ENCODE peak calls at places on chromosome 22, in four cellular contexts. One of them, this sample, is unnamed.
A peak's percentile ranks its signal among the peaks of the same experiment; 100 is the strongest.

GRCh38 chr22:35861451-35861850 is 143.8 kb downstream of the APOL5 start:
- DNase-seq in globus pallidus: no peak
- DNase-seq in neuronal stem cell: no peak
- DNase-seq in brain microvascular endothelial cell: no peak
- DNase-seq in this sample: no peak

GRCh38 chr22:40498454-40499186 is 128.2 kb downstream of the SGSM3 start:
- DNase-seq in globus pallidus: no peak
- DNase-seq in neuronal stem cell: no peak
- DNase-seq in brain microvascular endothelial cell: peak; percentile 94
- DNase-seq in this sample: peak; percentile 71

GRCh38 chr22:30511903-30512302 is 6.4 kb upstream of the SEC14L4 start:
- DNase-seq in globus pallidus: no peak
- DNase-seq in neuronal stem cell: no peak
- DNase-seq in brain microvascular endothelial cell: no peak
- DNase-seq in this sample: no peak

GRCh38 chr22:31957970-31958594 is 13.7 kb downstream of the YWHAH start:
- DNase-seq in globus pallidus: no peak
- DNase-seq in neuronal stem cell: no peak
- DNase-seq in brain microvascular endothelial cell: no peak
- DNase-seq in this sample: no peak

GRCh38 chr22:37284807-37285355 is 2.6 kb downstream of the CYTH4 start:
- DNase-seq in globus pallidus: peak; percentile 74
- DNase-seq in neuronal stem cell: no peak
- DNase-seq in brain microvascular endothelial cell: no peak
- DNase-seq in this sample: no peak

GRCh38 chr22:18078329-18079041 is 695 bp downstream of the PEX26 start:
- DNase-seq in globus pallidus: no peak
- DNase-seq in neuronal stem cell: no peak
- DNase-seq in brain microvascular endothelial cell: no peak
- DNase-seq in this sample: no peak

GRCh38 chr22:45009881-45010531 is at the start of gene PHF21B:
- DNase-seq in globus pallidus: peak; percentile 49
- DNase-seq in neuronal stem cell: peak; percentile 86
- DNase-seq in brain microvascular endothelial cell: no peak
- DNase-seq in this sample: peak; percentile 18

GRCh38 chr22:49969751-49970527 is 9.4 kb downstream of the PIM3 start:
- DNase-seq in globus pallidus: no peak
- DNase-seq in neuronal stem cell: no peak
- DNase-seq in brain microvascular endothelial cell: no peak
- DNase-seq in this sample: no peak

GRCh38 chr22:16963189-16963945 is 44.7 kb downstream of the GAB4 start:
- DNase-seq in globus pallidus: no peak
- DNase-seq in neuronal stem cell: no peak
- DNase-seq in brain microvascular endothelial cell: no peak
- DNase-seq in this sample: no peak

GRCh38 chr22:46355369-46355995 is 20.0 kb downstream of the TRMU start:
- DNase-seq in globus pallidus: peak; percentile 38
- DNase-seq in neuronal stem cell: peak; percentile 70
- DNase-seq in brain microvascular endothelial cell: peak; percentile 44
- DNase-seq in this sample: peak; percentile 42

GRCh38 chr22:34297536-34298120 is 377.4 kb upstream of the LARGE1 start:
- DNase-seq in globus pallidus: no peak
- DNase-seq in neuronal stem cell: no peak
- DNase-seq in brain microvascular endothelial cell: no peak
- DNase-seq in this sample: no peak

GRCh38 chr22:35462558-35463230 is 62.8 kb downstream of the MCM5 start:
- DNase-seq in globus pallidus: no peak
- DNase-seq in neuronal stem cell: no peak
- DNase-seq in brain microvascular endothelial cell: no peak
- DNase-seq in this sample: no peak

GRCh38 chr22:37560682-37561208 is 465 bp downstream of the CDC42EP1 start:
- DNase-seq in globus pallidus: peak; percentile 40
- DNase-seq in neuronal stem cell: no peak
- DNase-seq in brain microvascular endothelial cell: no peak
- DNase-seq in this sample: no peak

GRCh38 chr22:34845391-34845790 is 220.6 kb upstream of the ISX start:
- DNase-seq in globus pallidus: no peak
- DNase-seq in neuronal stem cell: no peak
- DNase-seq in brain microvascular endothelial cell: no peak
- DNase-seq in this sample: no peak

GRCh38 chr22:36365020-36365411 is 22.8 kb downstream of the MYH9 start:
- DNase-seq in globus pallidus: no peak
- DNase-seq in neuronal stem cell: no peak
- DNase-seq in brain microvascular endothelial cell: peak; percentile 92
- DNase-seq in this sample: peak; percentile 65

GRCh38 chr22:38110008-38110862 is at the start of gene BAIAP2L2:
- DNase-seq in globus pallidus: no peak
- DNase-seq in neuronal stem cell: no peak
- DNase-seq in brain microvascular endothelial cell: no peak
- DNase-seq in this sample: no peak

GRCh38 chr22:22752556-22753477 is 108.4 kb downstream of the GGTLC2 start:
- DNase-seq in globus pallidus: no peak
- DNase-seq in neuronal stem cell: no peak
- DNase-seq in brain microvascular endothelial cell: no peak
- DNase-seq in this sample: no peak

GRCh38 chr22:24871611-24872205 is 65.7 kb downstream of the SGSM1 start:
- DNase-seq in globus pallidus: no peak
- DNase-seq in neuronal stem cell: no peak
- DNase-seq in brain microvascular endothelial cell: no peak
- DNase-seq in this sample: no peak

GRCh38 chr22:29710922-29711593 is 8.7 kb upstream of the CABP7 start:
- DNase-seq in globus pallidus: no peak
- DNase-seq in neuronal stem cell: no peak
- DNase-seq in brain microvascular endothelial cell: no peak
- DNase-seq in this sample: no peak

GRCh38 chr22:49303781-49304461 is 523.8 kb downstream of the BRD1 start:
- DNase-seq in globus pallidus: no peak
- DNase-seq in neuronal stem cell: no peak
- DNase-seq in brain microvascular endothelial cell: no peak
- DNase-seq in this sample: no peak

GRCh38 chr22:44387486-44387885 is 74.7 kb upstream of the SHISAL1 start:
- DNase-seq in globus pallidus: no peak
- DNase-seq in neuronal stem cell: no peak
- DNase-seq in brain microvascular endothelial cell: no peak
- DNase-seq in this sample: no peak

This sample was measured in astrocyte of the cerebellum.